ENCODE peak calls at places on chromosome 10, in nine cellular contexts. B is right lobe of liver, F is fibroblast of villous mesenchyme, V is neural crest cell, Z is Caco-2, Y is cardiac fibroblast, C is cardiac muscle cell, I is nephron progenitor cell, R is endothelial cell. D is an unnamed sample.

GRCh38 chr10:86749835-86750234 is 6.6 kb upstream of the BMPR1A start:
- DNase-seq in Y (no peak), F (no peak), Z (no peak), I (no peak), V (no peak), B (no peak), R (no peak), C (no peak), D (no peak)

GRCh38 chr10:3887885-3888476 is 103.0 kb upstream of the KLF6 start:
- DNase-seq in V (no peak), I (no peak), F (peak), Y (peak), Z (peak), B (no peak), C (peak), R (no peak), D (peak)

GRCh38 chr10:70479626-70480253 is 1.2 kb downstream of the PALD1 start:
- DNase-seq in C (no peak), F (no peak), Y (no peak), V (no peak), Z (no peak), I (no peak), B (no peak), R (no peak), D (no peak)

GRCh38 chr10:105239311-105240215 is 598.5 kb downstream of the SORCS3 start:
- DNase-seq in Z (no peak), V (no peak), R (no peak), B (no peak), C (no peak), F (no peak), Y (no peak), I (no peak), D (no peak)

GRCh38 chr10:58066979-58067378 is 200.7 kb downstream of the IPMK start:
- DNase-seq in B (no peak), F (no peak), R (no peak), Z (no peak), V (no peak), I (no peak), C (no peak), Y (no peak), D (no peak)

GRCh38 chr10:49001861-49002675 is 62.4 kb upstream of the LRRC18 start:
- DNase-seq in R (no peak), B (no peak), C (peak), Y (no peak), I (peak), F (no peak), Z (no peak), V (no peak), D (no peak)

GRCh38 chr10:72738476-72738875 is 46.5 kb downstream of the MCU start:
- DNase-seq in R (no peak), C (peak), I (no peak), B (no peak), V (no peak), Y (peak), Z (no peak), F (peak), D (no peak)

GRCh38 chr10:86346169-86346793 is 20.3 kb downstream of the GRID1 start:
- DNase-seq in C (no peak), R (no peak), V (no peak), Y (no peak), B (peak), Z (no peak), I (no peak), F (no peak), D (no peak)

GRCh38 chr10:76202777-76203176 is 771.4 kb downstream of the LRMDA start:
- DNase-seq in I (no peak), Y (peak), B (no peak), Z (no peak), C (peak), R (no peak), V (no peak), F (peak), D (no peak)

GRCh38 chr10:125151170-125151823 is 9.1 kb downstream of the CTBP2 start:
- DNase-seq in V (no peak), B (no peak), R (no peak), Y (no peak), C (no peak), F (no peak), I (no peak), Z (no peak), D (no peak)

GRCh38 chr10:18060217-18060616 is 80.0 kb upstream of the CACNB2 start:
- DNase-seq in B (no peak), C (peak), Y (peak), I (no peak), F (peak), V (no peak), R (no peak), Z (no peak), D (no peak)

GRCh38 chr10:111360260-111360925 is 283.6 kb downstream of the ADRA2A start:
- DNase-seq in C (peak), I (peak), Y (peak), F (peak), Z (peak), B (peak), R (peak), V (no peak), D (no peak)

GRCh38 chr10:43082087-43082486 is 5.2 kb downstream of the RET start:
- DNase-seq in Y (no peak), B (no peak), V (no peak), I (no peak), F (no peak), R (no peak), C (no peak), Z (no peak), D (no peak)

DNA sequence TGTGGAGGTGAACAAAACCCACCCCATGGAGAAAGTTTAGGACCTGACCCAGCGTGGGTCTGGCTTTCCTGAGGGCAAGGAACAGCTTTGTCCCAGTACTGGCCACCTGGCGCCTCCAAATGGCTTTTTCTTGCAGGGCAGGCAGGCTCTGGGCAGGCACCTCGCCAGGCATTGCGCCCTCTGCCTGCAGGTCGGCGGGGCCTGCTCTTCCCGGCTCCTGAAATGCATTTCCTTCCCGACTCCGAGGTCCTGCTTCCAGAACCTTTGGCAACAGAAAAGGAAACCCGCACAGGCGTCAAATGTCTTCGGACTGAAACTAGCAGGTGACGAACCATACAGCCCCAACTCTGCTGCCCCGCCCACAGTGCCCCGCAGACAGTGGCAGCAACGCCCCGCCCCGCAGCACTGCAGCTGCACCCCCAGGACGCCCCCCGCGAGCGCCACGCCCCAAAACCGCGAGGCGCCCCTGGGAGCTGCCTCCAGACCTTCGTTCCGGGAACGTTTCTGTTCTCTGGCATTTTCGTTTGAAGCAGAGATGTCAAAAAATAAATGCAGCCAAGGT is 65.5 kb downstream of the C10orf143 start:
- DNase-seq in C (peak), I (peak), Z (no peak), Y (peak), F (no peak), B (no peak), R (peak), V (no peak), D (no peak)
- TF ChIP-seq CTCF in C (peak), I (peak), Z (no peak), Y (no peak), F (no peak), B (no peak), R (no peak), V (no peak), D (no peak)

DNA sequence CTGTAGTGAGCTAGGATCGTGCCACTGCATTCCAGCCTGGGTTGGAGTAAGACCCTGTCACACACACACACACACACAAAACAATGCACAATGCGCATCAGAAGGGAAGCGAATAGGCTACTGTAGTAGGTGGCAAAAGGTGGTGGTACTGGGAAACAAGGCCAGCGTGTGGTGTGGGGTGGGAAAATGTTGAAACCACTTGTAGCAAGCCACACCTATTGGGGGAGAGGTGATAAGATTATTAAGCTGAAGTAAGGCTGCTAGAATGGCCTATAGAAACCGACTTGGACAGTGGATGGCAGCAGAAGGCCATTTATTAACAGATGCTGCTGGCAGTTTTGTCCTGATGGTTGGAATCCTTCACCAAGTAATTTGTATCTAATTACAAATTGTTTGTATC is 7.2 kb upstream of the CHCHD1 start:
- DNase-seq in Z (peak), I (no peak), F (peak), V (no peak), B (no peak), C (peak), R (no peak), Y (peak), D (no peak)
- TF ChIP-seq CTCF in Z (peak), I (no peak), F (no peak), V (no peak), B (peak), C (no peak), R (no peak), Y (no peak), D (peak)

GRCh38 chr10:123639131-123639530 is 27.0 kb upstream of the GPR26 start:
- DNase-seq in B (no peak), Z (no peak), I (no peak), Y (no peak), C (no peak), R (no peak), F (no peak), V (no peak), D (no peak)
- TF ChIP-seq CTCF in B (no peak), Z (no peak), I (no peak), Y (no peak), C (no peak), R (no peak), F (no peak), V (no peak), D (no peak)

GRCh38 chr10:66215921-66216320 is 709.9 kb upstream of the LRRTM3 start:
- DNase-seq in C (no peak), Y (no peak), V (no peak), I (no peak), Z (peak), B (no peak), R (no peak), F (no peak), D (no peak)

GRCh38 chr10:66218258-66218657 is 707.6 kb upstream of the LRRTM3 start:
- DNase-seq in V (no peak), R (no peak), Z (no peak), Y (no peak), F (no peak), B (no peak), I (no peak), C (no peak), D (no peak)

GRCh38 chr10:66218981-66219587 is 706.8 kb upstream of the LRRTM3 start:
- DNase-seq in I (no peak), V (no peak), F (no peak), Z (no peak), R (no peak), C (no peak), B (no peak), Y (no peak), D (no peak)

GRCh38 chr10:66209025-66209424 is 716.8 kb upstream of the LRRTM3 start:
- DNase-seq in I (no peak), F (no peak), Z (no peak), B (no peak), R (no peak), Y (no peak), C (no peak), V (no peak), D (no peak)

GRCh38 chr10:66215005-66215404 is 710.8 kb upstream of the LRRTM3 start:
- DNase-seq in B (no peak), R (no peak), I (no peak), F (no peak), C (no peak), Y (no peak), V (no peak), Z (no peak), D (peak)
- TF ChIP-seq CTCF in B (peak), R (peak), I (peak), F (no peak), C (no peak), Y (peak), V (peak), Z (peak), D (no peak)

GRCh38 chr10:33047655-33048054 is 89.6 kb upstream of the ITGB1 start:
- DNase-seq in C (peak), F (no peak), R (no peak), V (no peak), I (no peak), Y (peak), B (no peak), Z (no peak), D (no peak)
- TF ChIP-seq CTCF in C (peak), F (peak), R (no peak), V (no peak), I (no peak), Y (no peak), B (no peak), Z (no peak), D (no peak)

DNA sequence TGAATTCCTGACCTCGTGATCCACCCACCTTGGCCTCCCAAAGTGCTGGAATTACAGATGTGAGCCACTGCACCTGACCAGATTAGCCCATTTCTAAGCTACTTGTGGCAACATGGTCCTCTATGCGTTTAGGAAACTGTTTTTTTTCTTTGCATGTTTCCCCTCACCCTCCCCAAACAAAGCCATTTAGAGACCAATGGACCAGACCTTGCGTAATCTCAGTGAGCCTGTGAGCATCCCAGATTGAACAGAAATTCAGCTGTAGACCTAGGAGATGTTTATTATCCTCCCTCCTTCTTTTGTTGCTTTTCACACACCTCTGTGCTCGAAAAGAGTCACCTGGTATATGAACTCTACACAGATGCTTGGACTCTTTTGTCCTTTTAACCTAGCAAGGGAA is 28.5 kb upstream of the CAMK1D start:
- DNase-seq in C (no peak), V (no peak), Z (no peak), F (no peak), I (no peak), B (no peak), R (no peak), Y (no peak), D (no peak)
- TF ChIP-seq CTCF in C (no peak), V (no peak), Z (no peak), F (no peak), I (no peak), B (no peak), R (no peak), Y (no peak), D (no peak)

GRCh38 chr10:87862644-87863101 is 660 bp downstream of the KLLN start:
- DNase-seq in B (no peak), C (no peak), Z (no peak), V (no peak), Y (no peak), F (no peak), I (no peak), R (no peak), D (no peak)

GRCh38 chr10:87861566-87861952 is 1.8 kb downstream of the KLLN start:
- DNase-seq in I (peak), F (peak), Y (peak), Z (peak), V (no peak), C (peak), R (peak), B (peak), D (peak)

GRCh38 chr10:87864497-87865059 is 1.2 kb downstream of the PTEN start:
- DNase-seq in Z (peak), C (peak), I (no peak), B (no peak), V (no peak), R (no peak), F (no peak), Y (no peak), D (no peak)

GRCh38 chr10:87861953-87862643 is 1.2 kb downstream of the KLLN start:
- DNase-seq in Z (peak), R (peak), V (peak), B (peak), C (peak), I (peak), F (peak), Y (peak), D (peak)

GRCh38 chr10:87863102-87863943 is at the start of the genes KLLN and PTEN:
- DNase-seq in R (peak), F (peak), Y (peak), C (peak), I (peak), B (peak), V (peak), Z (peak), D (peak)
- TF ChIP-seq CTCF in R (no peak), F (no peak), Y (no peak), C (no peak), I (no peak), B (no peak), V (no peak), Z (no peak), D (no peak)

GRCh38 chr10:1698185-1698584 is 39.1 kb downstream of the ADARB2 start:
- DNase-seq in R (no peak), Y (no peak), C (no peak), I (no peak), Z (no peak), V (no peak), F (no peak), B (no peak), D (no peak)
- TF ChIP-seq CTCF in R (no peak), Y (no peak), C (no peak), I (no peak), Z (no peak), V (no peak), F (no peak), B (no peak), D (no peak)

GRCh38 chr10:67506083-67506756 is 189.8 kb downstream of the CTNNA3 start:
- DNase-seq in F (no peak), Y (no peak), Z (no peak), I (no peak), C (no peak), B (no peak), V (no peak), R (no peak), D (no peak)
- TF ChIP-seq CTCF in F (no peak), Y (no peak), Z (peak), I (no peak), C (no peak), B (no peak), V (no peak), R (no peak), D (no peak)